ENCODE peak calls at places on chromosome 1, in five cellular contexts. F, E, X, V and C are unnamed samples.

GRCh38 chr1:188050250-188050649 is 1221.5 kb downstream of the PLA2G4A start:
- DNase-seq in V (no peak), E (no peak), X (no peak), F (no peak), C (no peak)

GRCh38 chr1:203448521-203449061 is 27.0 kb upstream of the PRELP start:
- DNase-seq in X (no peak), F (peak; percentile 53), V (no peak), E (peak; percentile 19), C (no peak)

GRCh38 chr1:61459345-61459744 is 265.6 kb downstream of the TM2D1 start:
- DNase-seq in V (no peak), F (no peak), E (no peak), X (no peak), C (no peak)

GRCh38 chr1:89808429-89809117 is 12.3 kb upstream of the LRRC8D start:
- DNase-seq in X (peak; percentile 99), V (peak; percentile 72), E (peak; percentile 26), F (no peak), C (no peak)

GRCh38 chr1:9815150-9815549 is 8.6 kb downstream of the CLSTN1 start:
- DNase-seq in F (no peak), V (no peak), X (no peak), E (no peak), C (no peak)

GRCh38 chr1:201792534-201793305 is 36.2 kb upstream of the IPO9 start:
- DNase-seq in V (peak; percentile 90), X (peak; percentile 65), E (peak; percentile 84), F (peak; percentile 77), C (peak; percentile 90)

GRCh38 chr1:33176362-33176850 is 5.4 kb downstream of the TRIM62 start:
- DNase-seq in X (peak; percentile 66), V (peak; percentile 87), E (peak; percentile 88), F (no peak), C (no peak)

GRCh38 chr1:54955359-54955758 is 25.1 kb upstream of the TMEM61 start:
- DNase-seq in V (peak; percentile 38), E (peak; percentile 69), X (peak; percentile 93), F (no peak), C (no peak)

GRCh38 chr1:201275266-201275666 is 8.0 kb upstream of the PKP1 start:
- DNase-seq in E (no peak), V (peak; percentile 97), X (peak; percentile 98), F (no peak), C (no peak)